ENCODE peak calls at places on chromosomes 6 and 20, in four cellular contexts. S is mesenchymal stem cell, L is H1, K is neuronal stem cell. B is an unnamed sample.
A peak's percentile ranks its signal among the peaks of the same experiment; 100 is the strongest.

GRCh38 chr6:89433637-89434499 is 916 bp downstream of the ANKRD6 start:
- DNase-seq in L (no peak), K (no peak), S (no peak), B (peak; percentile 19)

GRCh38 chr6:92864966-92865555 is 554.3 kb downstream of the EPHA7 start:
- DNase-seq in S (peak; percentile 4), K (no peak), L (no peak), B (no peak)

GRCh38 chr6:91653954-91654843 is 1067.3 kb upstream of the MAP3K7 start:
- DNase-seq in K (no peak), S (no peak), L (no peak), B (no peak)

GRCh38 chr6:64926051-64926450 is 781.0 kb downstream of the EYS start:
- DNase-seq in S (no peak), K (no peak), L (no peak), B (no peak)

GRCh38 chr6:144248003-144248402 is 37.1 kb upstream of the UTRN start:
- DNase-seq in K (no peak), L (no peak), S (no peak), B (peak; percentile 9)

GRCh38 chr6:11614534-11615213 is 77.1 kb downstream of the TMEM170B start:
- DNase-seq in S (no peak), L (no peak), K (no peak), B (peak; percentile 46)

GRCh38 chr20:36312724-36313441 is 6.7 kb downstream of the DLGAP4 start:
- DNase-seq in K (no peak), S (no peak), L (no peak), B (no peak)

GRCh38 chr20:57658447-57659130 is 38.4 kb upstream of the ZBP1 start:
- DNase-seq in L (no peak), S (no peak), K (no peak), B (no peak)

GRCh38 chr20:18388860-18389259 is 78.0 kb downstream of the DZANK1 start:
- DNase-seq in S (peak; percentile 26), L (no peak), K (no peak), B (no peak)

GRCh38 chr20:64064145-64064698 is 1.2 kb downstream of the TCEA2 start:
- DNase-seq in S (peak; percentile 40), K (no peak), L (no peak), B (no peak)

GRCh38 chr6:29926795-29927427 is 15.4 kb upstream of the HLA-A start:
- DNase-seq in L (no peak), S (no peak), K (no peak), B (peak; percentile 43)

GRCh38 chr20:17896247-17896723 is 72.3 kb downstream of the SNX5 start:
- DNase-seq in L (no peak), K (no peak), S (peak; percentile 20), B (no peak)

GRCh38 chr6:117840541-117840983 is 66.5 kb upstream of the SLC35F1 start:
- DNase-seq in S (peak; percentile 57), K (peak; percentile 47), L (no peak), B (peak; percentile 76)

GRCh38 chr6:32967151-32968091 is 973 bp upstream of the BRD2 start:
- DNase-seq in L (no peak), S (peak; percentile 67), K (no peak), B (no peak)

GRCh38 chr6:67535946-67536345 is 1099.1 kb upstream of the ADGRB3 start:
- DNase-seq in L (no peak), S (no peak), K (no peak), B (no peak)

GRCh38 chr6:112258636-112259336 is 4.4 kb upstream of the LAMA4 start:
- DNase-seq in L (no peak), K (no peak), S (no peak), B (no peak)

GRCh38 chr20:3235661-3236324 is 3.2 kb downstream of the SLC4A11 start:
- DNase-seq in K (no peak), S (peak; percentile 16), L (no peak), B (peak; percentile 52)

GRCh38 chr20:56629464-56630085 is 469 bp downstream of the TFAP2C start:
- DNase-seq in L (no peak), K (no peak), S (no peak), B (no peak)

GRCh38 chr6:81950877-81951276 is 198.4 kb upstream of the TENT5A start:
- DNase-seq in K (no peak), S (peak; percentile 40), L (no peak), B (no peak)

DNA sequence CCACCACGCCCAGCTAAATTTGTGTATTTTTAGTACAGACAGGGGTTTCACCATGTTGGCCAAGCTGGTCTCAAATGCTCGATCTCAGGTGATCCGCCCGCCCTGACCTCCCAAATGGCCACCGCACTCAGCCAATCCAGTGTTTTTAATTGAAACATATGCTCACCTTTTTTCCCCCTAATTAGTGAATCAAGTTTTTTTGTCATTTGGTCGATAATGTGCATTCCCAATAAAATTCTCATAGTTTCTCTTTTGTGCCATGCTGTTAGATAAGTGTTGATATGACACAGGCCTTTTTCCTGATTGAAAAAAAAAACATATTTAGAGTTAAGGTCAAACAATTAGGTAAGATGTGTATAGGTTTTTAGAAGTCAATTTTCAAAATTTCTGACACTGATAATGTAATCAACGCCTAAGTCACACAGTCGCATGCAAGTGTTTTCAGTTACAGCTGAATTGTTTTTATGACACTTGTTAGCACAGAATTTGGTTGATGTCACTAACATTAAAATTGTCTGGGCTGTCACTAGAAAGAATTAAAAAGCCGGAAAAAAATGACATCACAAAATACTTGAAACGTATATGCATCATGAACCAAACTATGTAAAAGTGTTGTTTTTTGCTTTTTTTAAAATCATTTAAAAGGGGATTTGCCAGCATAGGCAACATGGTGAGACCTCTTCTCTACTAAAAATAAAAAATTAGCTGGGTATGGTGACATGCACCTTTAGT is 21.9 kb downstream of the ZNF217 start:
- DNase-seq in L (no peak), K (no peak), S (no peak), B (no peak)
- H3K36me3 ChIP-seq in L (peaks cover 65% of the 10 kb centered on the region), K (peaks cover 99% of the 10 kb centered on the region), S (peaks cover 59% of the 10 kb centered on the region), B (peaks cover 69% of the 10 kb centered on the region)

GRCh38 chr6:159232751-159233150 is 63.6 kb downstream of the FNDC1 start:
- DNase-seq in L (no peak), S (no peak), K (no peak), B (no peak)

GRCh38 chr6:159233365-159234101 is 64.3 kb downstream of the FNDC1 start:
- DNase-seq in K (no peak), S (no peak), L (peak; percentile 27), B (no peak)

GRCh38 chr6:159232106-159232645 is 63.0 kb downstream of the FNDC1 start:
- DNase-seq in K (no peak), L (no peak), S (no peak), B (no peak)

GRCh38 chr6:159234102-159234553 is 64.9 kb downstream of the FNDC1 start:
- DNase-seq in K (no peak), S (no peak), L (no peak), B (no peak)

DNA sequence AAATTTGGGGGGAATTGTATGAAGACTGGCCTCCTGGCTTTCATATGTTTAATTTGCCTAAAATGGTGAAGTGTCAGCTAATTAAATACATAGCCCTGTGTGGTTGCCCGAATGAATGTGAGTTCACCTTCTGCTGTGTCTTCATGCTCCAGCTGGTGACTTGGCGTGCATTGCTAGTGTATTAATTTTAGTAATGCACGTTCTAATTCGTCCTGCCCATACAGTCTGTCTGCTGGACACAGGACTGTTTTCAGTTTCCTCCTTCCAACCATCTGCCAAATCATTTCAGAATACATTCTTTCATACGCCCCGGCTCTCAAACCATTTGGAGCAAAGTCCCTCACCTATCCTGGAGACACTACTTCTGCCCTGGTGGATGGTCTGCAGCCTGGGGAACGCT is 60.3 kb downstream of the FNDC1 start:
- DNase-seq in L (no peak), K (no peak), S (no peak), B (no peak)
- H3K18ac ChIP-seq in L (no peak overlapping the region), K (no peak overlapping the region), S (no peak overlapping the region), B (no peak overlapping the region)

DNA sequence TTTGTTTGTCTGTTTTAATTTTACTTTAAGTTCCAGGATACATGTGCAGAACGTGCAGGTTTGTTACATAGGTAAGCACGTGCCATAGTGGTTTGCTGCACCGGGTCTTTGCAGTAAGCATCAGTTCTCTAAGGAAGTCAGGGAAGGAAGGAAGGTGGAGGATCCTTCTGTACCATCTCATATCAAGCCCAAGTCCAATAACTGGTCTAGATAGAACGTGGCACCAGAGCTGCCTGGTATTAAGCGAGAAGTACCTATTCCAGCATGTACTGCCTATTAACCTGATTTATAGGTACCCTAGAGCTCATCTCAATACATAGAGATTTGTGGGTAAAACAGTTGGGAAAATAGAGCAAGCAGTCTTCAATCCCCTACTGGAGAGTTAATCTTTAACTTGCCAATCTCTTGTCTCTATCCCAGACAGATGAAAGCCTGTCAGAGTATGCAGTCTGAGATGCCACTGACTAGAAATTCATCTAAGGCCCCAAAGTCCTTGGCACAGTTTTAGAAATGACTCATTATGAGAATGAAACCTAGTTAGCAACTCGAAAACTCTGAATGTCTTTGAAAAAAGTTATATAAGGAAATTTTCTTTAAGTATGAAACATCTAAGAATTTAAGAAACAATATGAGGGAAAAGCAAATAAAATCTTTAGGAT is 144.9 kb downstream of the TFAP2A start:
- DNase-seq in K (no peak), S (no peak), L (no peak), B (no peak)
- H2BK12ac ChIP-seq in K (no peak overlapping the region), S (no peak overlapping the region), L (peak overlapping the region; percentile 51), B (no peak overlapping the region)

GRCh38 chr6:13288481-13288880 is 39.9 kb downstream of the TBC1D7 start:
- DNase-seq in K (no peak), S (no peak), L (no peak), B (no peak)
- H3K36me3 ChIP-seq in K (peaks cover 39% of the 10 kb centered on the region), S (peaks cover 46% of the 10 kb centered on the region), L (peaks cover 5% of the 10 kb centered on the region), B (peaks cover 22% of the 10 kb centered on the region)

DNA sequence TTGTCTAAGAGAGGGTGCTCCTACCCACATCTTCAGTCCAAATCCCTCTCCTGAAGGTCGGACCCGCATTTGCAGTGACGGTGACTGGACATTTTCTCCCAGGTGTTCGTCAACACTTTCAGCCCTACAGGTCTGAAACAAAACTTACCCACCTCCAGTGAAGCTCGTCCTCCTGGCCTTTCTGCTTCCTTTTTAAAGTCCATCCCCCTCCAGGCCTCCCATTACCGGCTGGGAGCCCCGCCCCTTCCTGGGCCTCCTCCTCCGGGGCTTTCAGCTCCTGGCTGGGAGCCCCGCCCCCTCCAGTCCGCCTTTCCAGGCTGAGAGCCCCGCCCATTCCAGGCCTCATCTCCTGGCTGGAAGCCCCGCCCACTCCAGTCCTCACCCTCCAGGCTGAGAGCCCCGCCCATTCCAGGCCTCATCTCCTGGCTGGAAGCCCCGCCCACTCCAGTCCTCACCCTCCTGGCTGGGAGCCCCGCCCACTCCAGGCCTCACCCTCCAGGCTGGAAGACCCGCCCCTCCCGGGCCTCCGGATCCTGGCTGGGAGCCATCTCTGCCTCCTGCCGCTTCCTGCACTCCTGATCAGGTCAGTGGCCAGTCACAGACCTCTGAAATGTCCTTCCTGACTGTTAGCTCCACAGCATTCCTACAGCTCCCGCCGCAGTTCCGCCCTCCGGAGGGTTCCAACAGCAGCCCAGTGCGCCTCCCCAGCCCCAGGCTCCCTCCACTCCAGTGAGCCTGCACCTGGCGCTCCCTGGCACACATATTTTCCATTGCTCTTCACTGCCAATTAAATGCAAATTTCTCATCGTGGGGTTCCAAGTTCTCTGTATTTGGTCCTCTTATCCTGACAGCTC is 98.5 kb downstream of the LY86 start:
- DNase-seq in K (peak; percentile 90), L (peak; percentile 94), S (peak; percentile 93), B (peak; percentile 98)
- H3K18ac ChIP-seq in K (peak overlapping the region; percentile 88), L (peak overlapping the region; percentile 91), S (peak overlapping the region; percentile 42), B (no peak overlapping the region)

GRCh38 chr6:154732824-154733609 is at the start of gene SCAF8:
- DNase-seq in L (peak; percentile 34), K (peak; percentile 91), S (peak; percentile 82), B (peak; percentile 95)
- H2BK12ac ChIP-seq in L (peak within 1 kb of the TSS; percentile 53), K (peak within 1 kb of the TSS; percentile 64), S (no peak within 1 kb of the TSS), B (peak within 1 kb of the TSS; percentile 5)